ENCODE peak calls at places on chromosomes 16 and 17, in four cellular contexts. X is colonic mucosa, M is choroid plexus epithelial cell, C is left ventricle myocardium inferior. B is an unnamed sample.

GRCh38 chr17:72978593-72979218 is 113.8 kb downstream of the SLC39A11 start:
- DNase-seq in X (no peak), M (peak), C (no peak), B (no peak)

GRCh38 chr17:48502901-48503300 is 27.9 kb downstream of the HOXB1 start:
- DNase-seq in X (no peak), M (no peak), C (no peak), B (no peak)

GRCh38 chr17:61426482-61427304 is 25.5 kb upstream of the TBX4 start:
- DNase-seq in X (no peak), M (peak), C (no peak), B (no peak)

GRCh38 chr16:65698943-65699342 is 577.1 kb upstream of the CDH11 start:
- DNase-seq in X (no peak), M (peak), C (no peak), B (no peak)

GRCh38 chr17:52885882-52886281 is 727.4 kb upstream of the CA10 start:
- DNase-seq in X (no peak), M (no peak), C (no peak), B (no peak)

GRCh38 chr17:15498107-15498506 is 30.7 kb upstream of the CDRT4 start:
- DNase-seq in X (no peak), M (peak), C (no peak), B (no peak)

GRCh38 chr16:89143911-89144675 is 27.5 kb upstream of the CDH15 start:
- DNase-seq in X (no peak), M (no peak), C (no peak), B (no peak)

GRCh38 chr16:61654962-61655361 is 381.3 kb downstream of the CDH8 start:
- DNase-seq in X (no peak), M (no peak), C (no peak), B (no peak)

GRCh38 chr16:85709766-85710423 is 21.1 kb upstream of the GINS2 start:
- DNase-seq in X (no peak), M (no peak), C (no peak), B (no peak)

GRCh38 chr16:83040174-83040573 is 413.4 kb downstream of the CDH13 start:
- DNase-seq in X (no peak), M (peak), C (no peak), B (no peak)

GRCh38 chr17:58059141-58059540 is 24.1 kb upstream of the DYNLL2 start:
- DNase-seq in X (no peak), M (no peak), C (no peak), B (no peak)

GRCh38 chr17:39979021-39979660 is 1.5 kb upstream of the PSMD3 start:
- DNase-seq in X (no peak), M (peak), C (no peak), B (peak)

GRCh38 chr17:74541176-74542111 is 4.5 kb downstream of the CD300C start:
- DNase-seq in X (no peak), M (no peak), C (no peak), B (no peak)

GRCh38 chr16:49708491-49708890 is 147.4 kb downstream of the ZNF423 start:
- DNase-seq in X (no peak), M (no peak), C (no peak), B (no peak)